ENCODE peak calls at places on chromosomes 11 and 22, in eight cellular contexts. K, T, O, A, P, Z, I and V are unnamed samples.

GRCh38 chr11:11786771-11787170 is 55.0 kb upstream of the USP47 start:
- DNase-seq in P (no peak), I (no peak), T (no peak), Z (peak; percentile 14), O (no peak), K (peak; percentile 36), A (peak; percentile 25), V (no peak)

GRCh38 chr11:115180272-115180671 is 323.9 kb downstream of the CADM1 start:
- DNase-seq in O (no peak), A (no peak), T (no peak), P (no peak), I (no peak), K (no peak), Z (no peak), V (no peak)

GRCh38 chr22:17972385-17973181 is 51.8 kb downstream of the MICAL3 start:
- DNase-seq in P (no peak), O (no peak), T (no peak), K (peak; percentile 83), A (peak; percentile 45), Z (peak; percentile 64), I (no peak), V (no peak)

GRCh38 chr11:68387840-68388239 is 72.7 kb upstream of the PPP6R3 start:
- DNase-seq in I (no peak), O (no peak), Z (no peak), P (no peak), T (no peak), A (no peak), K (no peak), V (no peak)

GRCh38 chr11:95835351-95835750 is 45.1 kb downstream of the CEP57 start:
- DNase-seq in P (no peak), I (no peak), K (no peak), A (no peak), T (no peak), O (no peak), Z (no peak), V (no peak)

GRCh38 chr22:28009272-28009827 is 90.3 kb upstream of the PITPNB start:
- DNase-seq in O (peak; percentile 29), A (peak; percentile 60), Z (peak; percentile 57), K (peak; percentile 85), T (peak; percentile 90), I (no peak), P (peak; percentile 56), V (peak; percentile 58)

GRCh38 chr11:44978961-44979331 is 28.3 kb upstream of the TP53I11 start:
- DNase-seq in A (no peak), T (no peak), I (no peak), K (no peak), O (peak; percentile 95), Z (no peak), P (no peak), V (no peak)

GRCh38 chr11:86999859-87000753 is 37.6 kb upstream of the TMEM135 start:
- DNase-seq in P (no peak), K (peak; percentile 31), T (no peak), Z (no peak), A (no peak), O (no peak), I (no peak), V (no peak)

GRCh38 chr11:70460959-70461358 is 62.6 kb downstream of the CTTN start:
- DNase-seq in A (no peak), P (no peak), O (no peak), Z (no peak), I (no peak), K (no peak), T (no peak), V (no peak)

GRCh38 chr11:129324533-129325175 is 51.0 kb upstream of the BARX2 start:
- DNase-seq in O (no peak), P (no peak), K (peak; percentile 5), T (no peak), A (no peak), Z (no peak), I (no peak), V (no peak)

GRCh38 chr22:41367039-41367679 is 14.6 kb upstream of the TEF start:
- DNase-seq in Z (peak; percentile 82), K (peak; percentile 97), O (peak; percentile 52), A (peak; percentile 74), P (no peak), I (peak; percentile 87), T (no peak), V (peak; percentile 81)